ENCODE peak calls at places on chromosome 12, in four cellular contexts. One of them, this sample, is unnamed.

GRCh38 chr12:38123566-38124246 is 192.9 kb upstream of the ALG10B start:
- DNase-seq in breast epithelium: no peak
- DNase-seq in Panc1: no peak
- DNase-seq in suprapubic skin: no peak
- DNase-seq in this sample: no peak

GRCh38 chr12:3897400-3897910 is 24.3 kb upstream of the PARP11 start:
- DNase-seq in breast epithelium: no peak
- DNase-seq in Panc1: no peak
- DNase-seq in suprapubic skin: no peak
- DNase-seq in this sample: no peak

GRCh38 chr12:19885092-19885813 is 446.0 kb downstream of the AEBP2 start:
- DNase-seq in breast epithelium: no peak
- DNase-seq in Panc1: no peak
- DNase-seq in suprapubic skin: no peak
- DNase-seq in this sample: no peak

GRCh38 chr12:55906056-55906455 is 21.6 kb downstream of the PYM1 start:
- DNase-seq in breast epithelium: no peak
- DNase-seq in Panc1: no peak
- DNase-seq in suprapubic skin: no peak
- DNase-seq in this sample: no peak

GRCh38 chr12:40078201-40078730 is 27.6 kb downstream of the SLC2A13 start:
- DNase-seq in breast epithelium: no peak
- DNase-seq in Panc1: no peak
- DNase-seq in suprapubic skin: no peak
- DNase-seq in this sample: no peak

GRCh38 chr12:125882141-125882540 is 816.9 kb downstream of the AACS start:
- DNase-seq in breast epithelium: no peak
- DNase-seq in Panc1: no peak
- DNase-seq in suprapubic skin: no peak
- DNase-seq in this sample: no peak

GRCh38 chr12:108306014-108306501 is 33.1 kb downstream of the CMKLR1 start:
- DNase-seq in breast epithelium: no peak
- DNase-seq in Panc1: no peak
- DNase-seq in suprapubic skin: no peak
- DNase-seq in this sample: no peak

GRCh38 chr12:59149995-59150642 is 229.8 kb upstream of the LRIG3 start:
- DNase-seq in breast epithelium: no peak
- DNase-seq in Panc1: peak
- DNase-seq in suprapubic skin: no peak
- DNase-seq in this sample: no peak

GRCh38 chr12:124451637-124452243 is 115.7 kb downstream of the NCOR2 start:
- DNase-seq in breast epithelium: no peak
- DNase-seq in Panc1: no peak
- DNase-seq in suprapubic skin: no peak
- DNase-seq in this sample: no peak

GRCh38 chr12:4742421-4742970 is 22.3 kb downstream of the GALNT8 start:
- DNase-seq in breast epithelium: no peak
- DNase-seq in Panc1: no peak
- DNase-seq in suprapubic skin: no peak
- DNase-seq in this sample: no peak

GRCh38 chr12:46814143-46814542 is 11.7 kb downstream of the SLC38A4 start:
- DNase-seq in breast epithelium: no peak
- DNase-seq in Panc1: no peak
- DNase-seq in suprapubic skin: no peak
- DNase-seq in this sample: no peak

GRCh38 chr12:75443709-75444108 is 36.8 kb upstream of the GLIPR1 start:
- DNase-seq in breast epithelium: no peak
- DNase-seq in Panc1: no peak
- DNase-seq in suprapubic skin: no peak
- DNase-seq in this sample: no peak

GRCh38 chr12:120286768-120287490 is 4.8 kb downstream of the RNU4-2 start:
- DNase-seq in breast epithelium: no peak
- DNase-seq in Panc1: no peak
- DNase-seq in suprapubic skin: no peak
- DNase-seq in this sample: no peak

GRCh38 chr12:52307836-52308806 is 13.1 kb downstream of the KRT83 start:
- DNase-seq in breast epithelium: peak
- DNase-seq in Panc1: no peak
- DNase-seq in suprapubic skin: no peak
- DNase-seq in this sample: peak

GRCh38 chr12:8697476-8698131 is at the start of gene RIMKLB:
- DNase-seq in breast epithelium: peak
- DNase-seq in Panc1: no peak
- DNase-seq in suprapubic skin: peak
- DNase-seq in this sample: peak

GRCh38 chr12:60020068-60020467 is 424.2 kb downstream of the SLC16A7 start:
- DNase-seq in breast epithelium: no peak
- DNase-seq in Panc1: no peak
- DNase-seq in suprapubic skin: no peak
- DNase-seq in this sample: no peak

GRCh38 chr12:121980211-121980891 is 41.3 kb upstream of the BCL7A start:
- DNase-seq in breast epithelium: no peak
- DNase-seq in Panc1: no peak
- DNase-seq in suprapubic skin: no peak
- DNase-seq in this sample: peak

GRCh38 chr12:67019070-67019469 is 250.1 kb upstream of the CAND1 start:
- DNase-seq in breast epithelium: no peak
- DNase-seq in Panc1: no peak
- DNase-seq in suprapubic skin: no peak
- DNase-seq in this sample: no peak

GRCh38 chr12:9640024-9640423 is 29.5 kb upstream of the CLEC2D start:
- DNase-seq in breast epithelium: no peak
- DNase-seq in Panc1: no peak
- DNase-seq in suprapubic skin: no peak
- DNase-seq in this sample: no peak

GRCh38 chr12:128690641-128691040 is 133.1 kb downstream of the SLC15A4 start:
- DNase-seq in breast epithelium: no peak
- DNase-seq in Panc1: no peak
- DNase-seq in suprapubic skin: no peak
- DNase-seq in this sample: no peak

GRCh38 chr12:3333991-3334391 is 157.0 kb upstream of the PRMT8 start:
- DNase-seq in breast epithelium: no peak
- DNase-seq in Panc1: no peak
- DNase-seq in suprapubic skin: no peak
- DNase-seq in this sample: no peak

GRCh38 chr12:76450690-76451089 is 102.5 kb upstream of the BBS10 start:
- DNase-seq in breast epithelium: no peak
- DNase-seq in Panc1: no peak
- DNase-seq in suprapubic skin: no peak
- DNase-seq in this sample: no peak

GRCh38 chr12:47082963-47083621 is 3.3 kb upstream of the AMIGO2 start:
- DNase-seq in breast epithelium: no peak
- DNase-seq in Panc1: peak
- DNase-seq in suprapubic skin: no peak
- DNase-seq in this sample: no peak

GRCh38 chr12:83821967-83822366 is 1090.6 kb downstream of the SLC6A15 start:
- DNase-seq in breast epithelium: no peak
- DNase-seq in Panc1: no peak
- DNase-seq in suprapubic skin: no peak
- DNase-seq in this sample: no peak

GRCh38 chr12:74379114-74379513 is 158.5 kb upstream of the ATXN7L3B start:
- DNase-seq in breast epithelium: no peak
- DNase-seq in Panc1: no peak
- DNase-seq in suprapubic skin: no peak
- DNase-seq in this sample: no peak

GRCh38 chr12:74980510-74980909 is 229.1 kb downstream of the KCNC2 start:
- DNase-seq in breast epithelium: no peak
- DNase-seq in Panc1: no peak
- DNase-seq in suprapubic skin: no peak
- DNase-seq in this sample: no peak

GRCh38 chr12:80142640-80143039 is 43.3 kb downstream of the OTOGL start:
- DNase-seq in breast epithelium: no peak
- DNase-seq in Panc1: no peak
- DNase-seq in suprapubic skin: no peak
- DNase-seq in this sample: no peak

GRCh38 chr12:78018146-78018910 is 187.6 kb downstream of the NAV3 start:
- DNase-seq in breast epithelium: no peak
- DNase-seq in Panc1: no peak
- DNase-seq in suprapubic skin: no peak
- DNase-seq in this sample: no peak

GRCh38 chr12:92078167-92079053 is 67.2 kb downstream of the BTG1 start:
- DNase-seq in breast epithelium: no peak
- DNase-seq in Panc1: no peak
- DNase-seq in suprapubic skin: no peak
- DNase-seq in this sample: no peak

GRCh38 chr12:96240656-96241055 is 46.5 kb downstream of the ELK3 start:
- DNase-seq in breast epithelium: no peak
- DNase-seq in Panc1: no peak
- DNase-seq in suprapubic skin: no peak
- DNase-seq in this sample: peak

GRCh38 chr12:125198647-125199046 is 133.4 kb downstream of the AACS start:
- DNase-seq in breast epithelium: no peak
- DNase-seq in Panc1: no peak
- DNase-seq in suprapubic skin: no peak
- DNase-seq in this sample: no peak

GRCh38 chr12:68641138-68641537 is 30.4 kb downstream of the RAP1B start:
- DNase-seq in breast epithelium: no peak
- DNase-seq in Panc1: no peak
- DNase-seq in suprapubic skin: no peak
- DNase-seq in this sample: no peak

GRCh38 chr12:21776242-21776641 is 1.7 kb upstream of the KCNJ8 start:
- DNase-seq in breast epithelium: no peak
- DNase-seq in Panc1: no peak
- DNase-seq in suprapubic skin: no peak
- DNase-seq in this sample: no peak

GRCh38 chr12:21774358-21775129 is at the start of gene KCNJ8:
- DNase-seq in breast epithelium: no peak
- DNase-seq in Panc1: no peak
- DNase-seq in suprapubic skin: no peak
- DNase-seq in this sample: peak

GRCh38 chr12:21775130-21775920 is 819 bp upstream of the KCNJ8 start:
- DNase-seq in breast epithelium: no peak
- DNase-seq in Panc1: no peak
- DNase-seq in suprapubic skin: no peak
- DNase-seq in this sample: no peak

GRCh38 chr12:21773263-21773741 is 1.2 kb downstream of the KCNJ8 start:
- DNase-seq in breast epithelium: no peak
- DNase-seq in Panc1: no peak
- DNase-seq in suprapubic skin: no peak
- DNase-seq in this sample: no peak

GRCh38 chr12:21773799-21774198 is 707 bp downstream of the KCNJ8 start:
- DNase-seq in breast epithelium: no peak
- DNase-seq in Panc1: no peak
- DNase-seq in suprapubic skin: no peak
- DNase-seq in this sample: no peak
- TF ChIP-seq POLR2AphosphoS5 in breast epithelium: no peak
- TF ChIP-seq POLR2AphosphoS5 in Panc1: no peak
- TF ChIP-seq POLR2AphosphoS5 in suprapubic skin: no peak
- TF ChIP-seq POLR2AphosphoS5 in this sample: no peak

DNA sequence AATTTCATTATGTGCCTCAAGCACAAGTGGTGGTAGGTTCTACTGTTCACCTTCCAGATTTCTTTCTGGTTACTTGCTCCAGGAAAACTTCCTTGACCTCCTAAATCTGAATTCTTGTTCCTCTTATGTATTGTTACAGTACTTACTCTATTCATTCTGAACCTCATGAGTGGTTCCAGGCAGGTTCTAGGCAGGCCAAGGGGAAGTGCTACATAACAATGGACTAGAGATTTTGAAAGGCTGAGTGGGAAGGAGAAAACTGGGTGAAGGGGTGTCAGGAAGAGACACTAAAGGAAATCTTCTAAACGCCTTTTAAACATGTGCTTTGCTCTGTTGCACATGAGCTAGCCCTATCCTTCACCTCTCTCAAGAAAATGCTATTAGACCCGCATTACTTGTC is 1.6 kb downstream of the YARS2 start:
- DNase-seq in breast epithelium: no peak
- DNase-seq in Panc1: no peak
- DNase-seq in suprapubic skin: no peak
- DNase-seq in this sample: no peak
- H3K4me3 ChIP-seq in breast epithelium: peak
- H3K4me3 ChIP-seq in Panc1: peak
- H3K4me3 ChIP-seq in suprapubic skin: peak
- H3K4me3 ChIP-seq in this sample: peak

DNA sequence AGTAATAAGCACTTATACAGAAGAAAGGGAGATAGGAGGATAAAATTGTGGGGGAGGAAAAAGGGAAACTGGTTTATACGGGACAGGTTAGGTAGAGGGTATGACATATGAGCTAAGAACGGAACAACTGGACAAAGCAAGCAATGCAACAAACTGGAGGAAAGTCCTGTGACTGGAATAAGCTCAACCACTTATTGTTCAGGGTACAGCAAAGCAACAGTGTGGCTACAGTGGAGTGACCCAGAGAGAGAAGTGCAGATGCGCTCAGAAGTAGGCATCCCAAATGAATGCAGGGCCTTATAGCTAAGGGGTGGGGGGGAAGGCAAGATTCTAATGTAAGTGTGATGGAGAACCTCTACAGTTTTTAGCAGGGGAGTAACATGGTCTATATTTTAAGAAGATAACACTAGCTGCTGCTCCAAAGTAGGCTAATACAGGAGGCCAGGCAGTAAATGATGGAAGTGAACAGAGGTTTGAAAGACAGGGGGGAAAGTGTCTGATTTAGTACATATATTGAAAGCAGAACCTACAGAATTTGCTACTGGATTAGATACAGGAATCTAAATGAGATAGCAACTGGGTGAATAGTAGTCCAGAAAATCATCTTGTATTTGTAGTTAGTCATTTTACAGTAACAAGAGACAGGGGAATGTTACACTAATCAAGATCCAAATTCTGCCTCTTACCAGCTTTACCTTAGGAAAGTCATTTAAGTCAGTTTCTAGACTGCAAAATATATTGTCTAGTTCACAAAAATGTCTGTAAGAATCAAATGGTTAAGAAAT is 3.3 kb downstream of the UBE2N start:
- DNase-seq in breast epithelium: no peak
- DNase-seq in Panc1: no peak
- DNase-seq in suprapubic skin: no peak
- DNase-seq in this sample: no peak
- TF ChIP-seq CTCF in breast epithelium: no peak
- TF ChIP-seq CTCF in Panc1: no peak
- TF ChIP-seq CTCF in suprapubic skin: no peak
- TF ChIP-seq CTCF in this sample: no peak

DNA sequence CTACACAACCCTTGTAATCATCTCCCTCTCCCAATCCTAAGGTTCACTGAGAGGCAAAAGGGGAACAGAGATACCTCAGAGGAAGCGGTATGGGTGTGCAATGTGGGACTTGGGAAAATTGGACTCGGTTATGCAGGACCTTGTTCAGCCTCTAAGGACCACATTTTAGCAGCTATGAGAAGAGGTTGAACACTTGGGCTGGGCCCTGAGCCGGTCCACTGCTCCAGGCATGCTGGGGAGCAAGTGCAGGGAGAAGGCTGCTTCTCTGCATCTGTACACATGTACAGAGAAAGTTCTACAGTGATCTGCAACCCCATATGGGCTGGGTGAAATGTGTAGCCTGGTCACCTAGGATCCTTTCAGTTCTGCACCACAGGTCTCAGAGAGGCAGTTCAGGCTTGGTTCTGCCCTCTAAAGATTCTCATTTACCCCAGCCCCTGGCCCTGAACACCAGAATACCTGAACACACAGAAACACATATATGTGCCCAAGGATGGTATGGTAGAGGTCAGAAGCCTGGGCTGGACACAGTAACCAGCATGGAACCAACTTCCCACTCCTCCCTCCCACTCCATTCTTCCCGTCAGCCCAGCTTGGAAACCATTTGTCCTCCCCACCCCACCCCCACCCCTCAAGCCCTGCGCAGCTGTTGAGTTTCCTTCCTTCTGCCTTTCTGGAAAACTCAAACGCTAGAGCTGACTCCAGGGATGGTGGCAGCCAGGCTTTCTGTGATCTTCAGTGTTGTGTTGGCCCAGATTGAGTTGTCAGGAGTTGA is 10.3 kb downstream of the HOXC5 start:
- DNase-seq in breast epithelium: no peak
- DNase-seq in Panc1: no peak
- DNase-seq in suprapubic skin: peak
- DNase-seq in this sample: no peak
- TF ChIP-seq POLR2AphosphoS5 in breast epithelium: no peak
- TF ChIP-seq POLR2AphosphoS5 in Panc1: no peak
- TF ChIP-seq POLR2AphosphoS5 in suprapubic skin: no peak
- TF ChIP-seq POLR2AphosphoS5 in this sample: no peak

This sample was measured in spleen.